ENCODE peak calls at places on chromosome 4, in eight cellular contexts. Y is HepG2, G is GM23338, O is K562, X is HCT116, C is GM12878, J is endothelial cell of umbilical vein, Z is H1. V is an unnamed sample.

GRCh38 chr4:169311643-169312365 is 41.0 kb upstream of the SH3RF1 start:
- DNase-seq in Y (peak), G (peak), O (peak), X (peak), C (peak), J (peak), Z (peak), V (no peak)

GRCh38 chr4:188680004-188680666 is 540.9 kb downstream of the TRIML1 start:
- DNase-seq in Y (no peak), G (peak), O (no peak), X (no peak), C (no peak), J (no peak), Z (no peak), V (no peak)

GRCh38 chr4:100982345-100982744 is 365.0 kb downstream of the PPP3CA start:
- DNase-seq in Y (no peak), G (no peak), O (no peak), X (no peak), C (no peak), J (no peak), Z (no peak), V (no peak)

GRCh38 chr4:54661686-54662085 is 3.9 kb downstream of the KIT start:
- DNase-seq in Y (no peak), G (no peak), O (no peak), X (no peak), C (no peak), J (no peak), Z (no peak), V (no peak)

GRCh38 chr4:187084696-187085095 is 361.0 kb upstream of the FAT1 start:
- DNase-seq in Y (no peak), G (no peak), O (no peak), X (no peak), C (no peak), J (no peak), Z (no peak), V (no peak)

GRCh38 chr4:186840771-186841301 is 117.2 kb upstream of the FAT1 start:
- DNase-seq in Y (no peak), G (no peak), O (peak), X (peak), C (no peak), J (no peak), Z (no peak), V (no peak)

GRCh38 chr4:39568805-39569204 is 41.6 kb upstream of the UGDH start:
- DNase-seq in Y (no peak), G (no peak), O (peak), X (no peak), C (peak), J (no peak), Z (no peak), V (no peak)

GRCh38 chr4:145484240-145484846 is 2.7 kb downstream of the SMAD1 start:
- DNase-seq in Y (no peak), G (no peak), O (no peak), X (no peak), C (no peak), J (peak), Z (no peak), V (no peak)

GRCh38 chr4:3310301-3311094 is 17.7 kb downstream of the RGS12 start:
- DNase-seq in Y (no peak), G (no peak), O (no peak), X (no peak), C (no peak), J (no peak), Z (no peak), V (no peak)

GRCh38 chr4:75432683-75433082 is 81.5 kb downstream of the RCHY1 start:
- DNase-seq in Y (peak), G (peak), O (peak), X (peak), C (no peak), J (peak), Z (no peak), V (no peak)

GRCh38 chr4:113106076-113106475 is 56.6 kb downstream of the ANK2 start:
- DNase-seq in Y (peak), G (peak), O (no peak), X (peak), C (no peak), J (no peak), Z (no peak), V (peak)

GRCh38 chr4:87543835-87544461 is 14.8 kb upstream of the SPARCL1 start:
- DNase-seq in Y (peak), G (peak), O (peak), X (peak), C (no peak), J (peak), Z (no peak), V (no peak)

GRCh38 chr4:81747242-81747930 is 275.7 kb upstream of the RASGEF1B start:
- DNase-seq in Y (no peak), G (no peak), O (peak), X (no peak), C (no peak), J (peak), Z (no peak), V (no peak)

GRCh38 chr4:47930971-47931804 is 16.8 kb upstream of the NFXL1 start:
- DNase-seq in Y (no peak), G (no peak), O (no peak), X (no peak), C (no peak), J (peak), Z (no peak), V (no peak)

GRCh38 chr4:94766856-94767255 is 9.1 kb downstream of the BMPR1B start:
- DNase-seq in Y (no peak), G (no peak), O (no peak), X (no peak), C (no peak), J (no peak), Z (no peak), V (no peak)

GRCh38 chr4:152392079-152392478 is 143.8 kb downstream of the FBXW7 start:
- DNase-seq in Y (no peak), G (no peak), O (peak), X (no peak), C (no peak), J (no peak), Z (no peak), V (no peak)

GRCh38 chr4:121686265-121686664 is 10.5 kb downstream of the ANXA5 start:
- DNase-seq in Y (no peak), G (no peak), O (no peak), X (no peak), C (no peak), J (peak), Z (no peak), V (no peak)
- TF ChIP-seq POLR2AphosphoS5 in Y (no peak), G (no peak), O (no peak), X (no peak), C (no peak), J (peak), Z (no peak), V (no peak)

GRCh38 chr4:56821394-56822263 is at the start of gene SPINK2:
- DNase-seq in Y (no peak), G (peak), O (peak), X (peak), C (no peak), J (no peak), Z (peak), V (no peak)
- TF ChIP-seq EZH2 in Y (no peak), G (no peak), O (no peak), X (no peak), C (no peak), J (peak), Z (no peak), V (no peak)

DNA sequence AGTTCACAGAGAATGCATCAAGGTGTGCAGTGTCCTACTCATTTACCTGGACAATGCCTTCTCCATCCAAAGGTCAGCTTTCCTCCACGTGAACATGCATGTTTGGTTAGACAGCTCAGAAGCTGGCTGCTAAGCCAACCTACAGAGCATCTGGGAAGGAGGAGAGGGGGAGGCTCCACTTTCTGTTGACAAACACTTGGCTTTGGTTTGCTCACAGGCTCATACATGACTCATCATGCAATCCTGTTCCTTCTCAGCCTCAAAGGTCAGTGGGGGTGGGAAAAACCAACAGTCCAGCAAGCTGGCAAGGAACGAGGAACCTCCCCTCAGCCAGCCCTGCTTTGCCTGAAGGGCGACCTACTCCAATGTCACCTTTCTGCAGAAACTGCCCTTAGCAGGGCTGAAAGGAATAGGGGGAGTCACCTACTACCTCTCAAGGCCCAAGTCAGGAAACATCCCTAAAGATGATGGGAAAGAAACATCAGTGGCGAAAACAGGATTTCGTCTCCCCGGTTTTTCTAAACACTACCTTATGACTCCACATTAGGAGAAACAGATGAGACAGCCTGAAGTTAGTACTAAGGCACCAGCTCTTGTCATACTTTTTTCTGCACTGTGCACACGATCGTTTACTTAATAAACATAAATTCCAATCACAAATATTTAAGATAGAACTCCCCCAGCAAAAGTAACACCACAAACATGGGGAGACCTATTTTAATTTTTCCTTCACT is 37.9 kb downstream of the RELL1 start:
- DNase-seq in Y (peak), G (no peak), O (peak), X (peak), C (no peak), J (peak), Z (no peak), V (no peak)
- TF ChIP-seq POLR2AphosphoS5 in Y (no peak), G (no peak), O (no peak), X (peak), C (no peak), J (peak), Z (no peak), V (no peak)

GRCh38 chr4:146633471-146633800 is 5.3 kb upstream of the POU4F2 start:
- DNase-seq in Y (no peak), G (peak), O (no peak), X (no peak), C (no peak), J (no peak), Z (no peak), V (no peak)
- TF ChIP-seq EZH2 in Y (no peak), G (peak), O (no peak), X (no peak), C (no peak), J (no peak), Z (peak), V (no peak)

DNA sequence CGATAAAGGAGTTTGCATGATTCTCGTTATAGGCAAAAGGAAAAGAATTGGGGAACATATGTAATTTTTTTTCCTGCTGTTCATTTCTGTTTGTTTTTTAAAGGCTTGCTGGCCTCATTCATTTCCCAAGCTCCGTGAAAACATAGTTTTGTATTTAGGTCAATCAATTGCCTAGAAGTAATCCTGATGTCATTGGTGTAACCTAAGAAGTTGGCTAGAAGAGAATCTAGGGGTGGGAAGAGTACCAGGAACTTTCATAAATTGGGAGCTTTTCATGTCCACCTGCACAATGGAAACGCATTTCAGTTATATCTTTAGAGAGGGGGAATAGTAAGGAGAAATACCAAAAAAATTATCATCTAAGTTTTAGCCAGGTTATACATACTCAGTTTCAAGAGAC is 3.8 kb downstream of the RAPGEF2 start:
- DNase-seq in Y (no peak), G (no peak), O (no peak), X (no peak), C (no peak), J (peak), Z (no peak), V (no peak)
- TF ChIP-seq POLR2AphosphoS5 in Y (no peak), G (no peak), O (no peak), X (no peak), C (no peak), J (no peak), Z (no peak), V (no peak)

DNA sequence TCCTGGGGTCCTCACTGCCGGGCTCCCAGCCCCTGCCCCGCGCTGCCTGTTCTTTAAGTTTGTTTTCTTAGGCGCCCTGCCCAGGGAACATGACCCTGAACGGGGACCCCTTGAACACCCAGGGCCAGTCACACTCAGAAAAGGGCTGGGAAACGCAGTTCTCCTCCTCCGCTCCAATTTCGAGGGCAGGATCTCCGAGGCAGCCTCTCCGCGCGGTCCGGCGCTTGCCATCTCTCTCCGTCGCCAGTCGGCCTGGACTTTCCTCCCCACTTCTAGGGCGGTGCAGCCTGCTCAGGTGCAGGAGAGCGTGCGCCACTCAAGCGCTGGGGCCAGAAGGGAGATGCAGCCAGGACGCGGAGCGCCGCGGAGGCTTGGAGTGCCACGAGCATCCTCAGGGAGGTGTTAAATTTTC is 9.9 kb downstream of the PRDM8 start:
- DNase-seq in Y (no peak), G (peak), O (no peak), X (no peak), C (no peak), J (no peak), Z (peak), V (no peak)
- TF ChIP-seq EZH2 in Y (no peak), G (peak), O (no peak), X (no peak), C (no peak), J (no peak), Z (peak), V (no peak)

GRCh38 chr4:121696140-121696640 is 590 bp downstream of the ANXA5 start:
- DNase-seq in Y (peak), G (peak), O (peak), X (no peak), C (no peak), J (peak), Z (peak), V (no peak)
- TF ChIP-seq POLR2AphosphoS5 in Y (no peak), G (no peak), O (no peak), X (no peak), C (no peak), J (no peak), Z (peak), V (no peak)